ENCODE peak calls at places on chromosomes 6 and 20, in seven cellular contexts. S is OCI-LY7, Q is HepG2, H is colonic mucosa, C is H7, O is BE2C, X is Karpas-422. J is an unnamed sample.

GRCh38 chr6:17867880-17868279 is 119.6 kb downstream of the KIF13A start:
- DNase-seq in S (no peak), Q (peak; percentile 27), H (no peak), C (no peak), O (no peak), X (no peak), J (no peak)

GRCh38 chr6:11766589-11767450 is 11.8 kb downstream of the ADTRP start:
- DNase-seq in S (no peak), Q (peak; percentile 10), H (no peak), C (no peak), O (no peak), X (no peak), J (no peak)

GRCh38 chr6:24520929-24521546 is 26.3 kb downstream of the ALDH5A1 start:
- DNase-seq in S (peak; percentile 80), Q (peak; percentile 62), H (peak; percentile 56), C (peak; percentile 69), O (peak; percentile 74), X (peak; percentile 80), J (no peak)

GRCh38 chr20:22341508-22341907 is 242.9 kb downstream of the FOXA2 start:
- DNase-seq in S (no peak), Q (peak; percentile 21), H (no peak), C (no peak), O (no peak), X (no peak), J (no peak)

GRCh38 chr6:2542858-2543218 is 207.9 kb downstream of the MYLK4 start:
- DNase-seq in S (no peak), Q (peak; percentile 77), H (peak; percentile 66), C (no peak), O (no peak), X (no peak), J (no peak)

GRCh38 chr6:82842721-82843120 is 222.9 kb downstream of the UBE3D start:
- DNase-seq in S (no peak), Q (no peak), H (no peak), C (no peak), O (no peak), X (no peak), J (no peak)

GRCh38 chr20:40339661-40340449 is 349.2 kb downstream of the MAFB start:
- DNase-seq in S (no peak), Q (no peak), H (peak; percentile 24), C (no peak), O (no peak), X (no peak), J (no peak)

GRCh38 chr6:134574491-134574890 is 256.6 kb upstream of the SGK1 start:
- DNase-seq in S (no peak), Q (no peak), H (no peak), C (no peak), O (no peak), X (no peak), J (no peak)

GRCh38 chr6:161254754-161255253 is 19.1 kb downstream of the AGPAT4 start:
- DNase-seq in S (no peak), Q (no peak), H (no peak), C (no peak), O (peak; percentile 69), X (no peak), J (no peak)

GRCh38 chr6:84842526-84843161 is 78.2 kb upstream of the TBX18 start:
- DNase-seq in S (no peak), Q (no peak), H (no peak), C (no peak), O (no peak), X (no peak), J (no peak)

GRCh38 chr6:131116321-131116720 is 18.9 kb upstream of the AKAP7 start:
- DNase-seq in S (no peak), Q (no peak), H (no peak), C (no peak), O (no peak), X (no peak), J (no peak)

GRCh38 chr20:17992847-17993508 is 24.2 kb downstream of the MGME1 start:
- DNase-seq in S (no peak), Q (no peak), H (no peak), C (no peak), O (no peak), X (no peak), J (no peak)

GRCh38 chr6:150298676-150299075 is 70.1 kb upstream of the IYD start:
- DNase-seq in S (no peak), Q (no peak), H (no peak), C (no peak), O (no peak), X (no peak), J (no peak)

GRCh38 chr6:108944707-108945685 is 96.8 kb downstream of the ARMC2 start:
- DNase-seq in S (no peak), Q (no peak), H (no peak), C (no peak), O (no peak), X (no peak), J (no peak)

GRCh38 chr6:157177731-157178336 is 145.5 kb downstream of the TMEM242 start:
- DNase-seq in S (no peak), Q (peak; percentile 75), H (no peak), C (no peak), O (no peak), X (no peak), J (no peak)

GRCh38 chr6:108874470-108875160 is 26.4 kb downstream of the ARMC2 start:
- DNase-seq in S (no peak), Q (no peak), H (no peak), C (no peak), O (no peak), X (no peak), J (no peak)

GRCh38 chr6:24093381-24093780 is 32.6 kb upstream of the NRSN1 start:
- DNase-seq in S (no peak), Q (no peak), H (no peak), C (no peak), O (no peak), X (no peak), J (no peak)

GRCh38 chr6:168314948-168315347 is 4.6 kb downstream of the DACT2 start:
- DNase-seq in S (no peak), Q (no peak), H (no peak), C (no peak), O (no peak), X (no peak), J (no peak)

DNA sequence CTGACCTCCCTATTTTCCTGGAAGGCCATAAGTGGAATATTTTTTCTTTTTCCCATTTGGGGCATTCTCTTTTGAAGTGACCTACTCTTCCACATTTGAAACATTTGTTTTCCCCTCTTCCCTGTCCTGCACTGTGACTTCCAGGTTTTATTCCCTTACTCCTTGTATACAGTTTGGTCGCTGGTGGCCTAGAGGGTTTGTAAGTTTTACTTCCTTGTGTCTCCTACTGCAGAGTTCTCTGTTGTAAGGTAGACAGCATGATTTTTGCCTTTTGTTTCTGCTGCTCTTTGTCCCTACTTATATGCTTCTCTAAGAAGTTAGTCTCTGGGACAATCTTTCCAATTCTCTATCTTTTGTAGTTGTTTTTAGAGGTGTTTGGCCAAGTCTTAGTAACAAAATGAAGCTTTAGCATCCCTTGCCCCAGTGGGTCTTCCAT is 7.4 kb upstream of the ZNFX1 start:
- DNase-seq in S (peak; percentile 10), Q (no peak), H (no peak), C (no peak), O (no peak), X (no peak), J (no peak)
- H3K36me3 ChIP-seq in S (peaks cover 100% of the 10 kb centered on the region), Q (peaks cover 96% of the 10 kb centered on the region), H (peaks cover 70% of the 10 kb centered on the region), C (peaks cover 81% of the 10 kb centered on the region), O (peaks cover 100% of the 10 kb centered on the region), X (peaks cover 92% of the 10 kb centered on the region), J (peaks cover 81% of the 10 kb centered on the region)

DNA sequence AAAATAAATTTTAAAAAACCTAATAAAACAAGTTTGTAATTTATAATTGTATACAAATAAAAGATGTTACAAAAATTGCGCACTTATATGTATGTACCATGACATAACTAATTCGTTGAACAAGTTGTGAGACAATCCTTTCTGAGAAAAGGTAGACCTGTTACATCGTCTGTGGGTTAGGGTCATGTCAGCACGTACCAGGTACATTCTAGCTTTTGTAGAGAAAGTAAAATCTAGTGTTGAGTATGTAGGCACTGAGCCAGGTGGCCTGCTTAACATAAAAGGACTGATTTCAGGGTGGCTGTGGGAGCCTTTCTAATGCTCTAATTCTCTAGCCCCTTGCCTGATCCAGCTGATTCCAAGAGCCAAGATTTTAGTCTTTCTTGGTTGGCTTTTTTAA is 10.4 kb downstream of the RPL7L1 start:
- DNase-seq in S (peak; percentile 23), Q (no peak), H (no peak), C (peak; percentile 45), O (no peak), X (peak; percentile 70), J (no peak)
- H3K4me3 ChIP-seq in S (peak overlapping the region; percentile 74), Q (peak overlapping the region; percentile 95), H (peak overlapping the region; percentile 84), C (peak overlapping the region; percentile 96), O (peak overlapping the region; percentile 86), X (peak overlapping the region; percentile 72), J (peak overlapping the region; percentile 81)

GRCh38 chr20:57372157-57372556 is 19.0 kb upstream of the RBM38 start:
- DNase-seq in S (no peak), Q (no peak), H (no peak), C (no peak), O (no peak), X (peak; percentile 31), J (no peak)
- H3K36me3 ChIP-seq in S (peaks cover 100% of the 10 kb centered on the region), Q (peaks cover 98% of the 10 kb centered on the region), H (peaks cover 11% of the 10 kb centered on the region), C (peaks cover 46% of the 10 kb centered on the region), O (peaks cover 95% of the 10 kb centered on the region), X (peaks cover 51% of the 10 kb centered on the region), J (peaks cover 67% of the 10 kb centered on the region)

GRCh38 chr20:63255911-63256704 is 1.8 kb upstream of the NKAIN4 start:
- DNase-seq in S (no peak), Q (no peak), H (no peak), C (no peak), O (no peak), X (peak; percentile 47), J (no peak)

GRCh38 chr20:63253438-63254236 is 626 bp downstream of the NKAIN4 start:
- DNase-seq in S (no peak), Q (no peak), H (no peak), C (peak; percentile 98), O (no peak), X (no peak), J (no peak)

GRCh38 chr20:63254237-63254535 is at the start of gene NKAIN4:
- DNase-seq in S (no peak), Q (no peak), H (no peak), C (no peak), O (no peak), X (no peak), J (no peak)

GRCh38 chr20:63253065-63253437 is 1.2 kb downstream of the NKAIN4 start:
- DNase-seq in S (no peak), Q (no peak), H (no peak), C (no peak), O (no peak), X (no peak), J (no peak)

DNA sequence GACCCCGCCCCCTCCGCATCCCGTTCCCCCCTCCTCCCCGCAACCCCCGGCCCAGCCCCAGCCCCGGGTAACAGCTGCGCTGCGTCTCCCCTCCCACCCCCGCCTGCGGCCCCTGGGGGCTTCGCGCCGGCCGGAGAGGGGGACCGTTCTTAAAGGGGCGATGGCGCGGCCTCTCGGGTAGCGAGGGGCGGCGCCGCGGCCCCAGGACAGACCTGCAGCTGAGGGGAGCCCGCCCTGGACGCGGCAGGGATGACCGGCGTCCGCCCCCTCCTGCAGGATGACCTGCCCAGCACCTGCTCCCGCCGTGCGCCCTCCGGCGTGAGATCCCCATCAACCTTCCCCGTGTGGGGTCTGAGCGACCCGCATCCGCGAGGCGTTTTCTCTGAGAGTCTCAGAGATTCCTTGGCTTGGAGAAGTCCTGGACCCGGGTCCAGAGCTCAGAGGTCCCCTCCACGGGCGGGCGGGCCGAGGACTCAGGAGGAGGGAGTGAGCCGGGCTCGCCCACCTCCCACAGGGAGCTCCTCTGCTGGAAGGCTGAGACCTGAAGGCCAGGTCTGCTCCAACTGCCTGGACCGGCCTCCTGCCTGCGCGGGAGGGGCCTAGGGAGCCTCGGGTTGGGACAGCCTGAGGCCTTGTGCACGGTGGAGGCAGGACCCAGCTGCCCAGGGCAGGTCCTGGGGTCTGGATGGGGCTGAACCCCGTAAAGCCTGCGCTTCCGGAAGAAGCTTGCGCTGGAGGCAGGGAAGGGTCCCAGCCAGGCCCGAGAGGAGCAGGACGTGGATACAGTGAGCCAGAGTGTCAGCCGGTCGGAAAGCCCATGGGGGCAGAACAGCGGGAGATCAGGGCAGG is 497 bp upstream of the NKAIN4 start:
- DNase-seq in S (no peak), Q (no peak), H (no peak), C (peak; percentile 94), O (no peak), X (no peak), J (no peak)
- H3K4me3 ChIP-seq in S (no peak overlapping the region), Q (no peak overlapping the region), H (no peak overlapping the region), C (peak overlapping the region; percentile 49), O (no peak overlapping the region), X (no peak overlapping the region), J (no peak overlapping the region)

J was measured in thoracic aorta.